ENCODE peak calls at places on chromosomes 4 and X, in nine cellular contexts. A is Right ventricle myocardium superior; Z is activated CD4-positive, alpha-beta T cell treated with anti-CD3 and anti-CD28 coated beads for 4 hours; W is fibroblast of lung; H is effector CD4-positive, alpha-beta T cell; S is posterior vena cava; D is adrenal gland; G is stromal cell of bone marrow; F is M059J. C is an unnamed sample.
A peak's percentile ranks its signal among the peaks of the same experiment; 100 is the strongest.

GRCh38 chr4:7129871-7130609 is 62.2 kb upstream of the GRPEL1 start:
- DNase-seq in D (no peak), Z (no peak), S (no peak), H (no peak), F (no peak), W (no peak), G (no peak), A (no peak), C (no peak)

GRCh38 chr4:181550381-181550780 is 692.8 kb upstream of the TENM3 start:
- DNase-seq in W (no peak), S (no peak), Z (no peak), A (no peak), H (no peak), F (peak; percentile 92), G (no peak), D (no peak), C (no peak)

GRCh38 chrX:46715997-46716396 is 42.9 kb downstream of the SLC9A7 start:
- DNase-seq in Z (no peak), H (no peak), W (no peak), S (no peak), G (no peak), A (no peak), D (no peak), F (no peak), C (no peak)

GRCh38 chrX:103830848-103831247 is 1.2 kb downstream of the RAB9B start:
- DNase-seq in A (no peak), S (no peak), F (no peak), Z (no peak), D (no peak), H (no peak), W (no peak), G (no peak), C (no peak)

GRCh38 chr4:76203541-76203940 is 10.1 kb downstream of the SCARB2 start:
- DNase-seq in F (no peak), D (no peak), S (no peak), W (no peak), H (no peak), G (no peak), Z (no peak), A (no peak), C (no peak)

GRCh38 chr4:1234296-1234695 is 14.6 kb downstream of the CTBP1 start:
- DNase-seq in A (peak; percentile 57), G (no peak), H (no peak), F (no peak), D (no peak), Z (no peak), W (no peak), S (peak; percentile 77), C (peak; percentile 47)

GRCh38 chr4:23384741-23385140 is 505.1 kb downstream of the PPARGC1A start:
- DNase-seq in H (no peak), G (peak; percentile 22), D (no peak), Z (no peak), F (peak; percentile 34), S (no peak), A (no peak), W (peak; percentile 77), C (peak; percentile 2)

GRCh38 chr4:2806392-2807355 is 13.8 kb downstream of the SH3BP2 start:
- DNase-seq in H (no peak), S (peak; percentile 87), A (peak; percentile 86), G (no peak), D (peak; percentile 85), W (no peak), F (no peak), Z (no peak), C (peak; percentile 68)

GRCh38 chr4:120228086-120228485 is 161.4 kb upstream of the MAD2L1 start:
- DNase-seq in A (no peak), W (no peak), H (no peak), S (no peak), D (no peak), Z (no peak), F (no peak), G (no peak), C (no peak)

GRCh38 chr4:38330321-38330720 is 333.7 kb upstream of the KLF3 start:
- DNase-seq in S (no peak), Z (no peak), W (no peak), A (no peak), D (no peak), H (no peak), F (no peak), G (no peak), C (no peak)

GRCh38 chr4:22500128-22500611 is 15.7 kb downstream of the ADGRA3 start:
- DNase-seq in A (no peak), Z (no peak), H (no peak), D (no peak), S (no peak), W (no peak), G (no peak), F (peak; percentile 59), C (no peak)

GRCh38 chr4:57104706-57105560 is 5.3 kb downstream of the IGFBP7 start:
- DNase-seq in S (no peak), G (no peak), D (no peak), F (no peak), H (no peak), W (no peak), A (no peak), Z (no peak), C (no peak)

GRCh38 chr4:14149469-14150030 is 522.0 kb upstream of the BOD1L1 start:
- DNase-seq in W (peak; percentile 8), Z (no peak), G (no peak), S (no peak), A (no peak), H (no peak), F (no peak), D (peak; percentile 68), C (peak; percentile 22)

GRCh38 chr4:8646296-8647093 is 53.9 kb downstream of the CPZ start:
- DNase-seq in A (no peak), H (no peak), G (no peak), F (peak; percentile 18), S (peak; percentile 62), Z (no peak), W (no peak), D (no peak), C (no peak)

GRCh38 chrX:1164322-1165288 is 47.8 kb downstream of the CRLF2 start:
- DNase-seq in Z (no peak), D (peak; percentile 73), F (no peak), W (no peak), H (no peak), S (no peak), A (no peak), G (no peak), C (no peak)

GRCh38 chr4:139241086-139241783 is 38.8 kb downstream of the MGARP start:
- DNase-seq in F (no peak), S (no peak), Z (no peak), H (no peak), W (no peak), A (no peak), G (no peak), D (no peak), C (no peak)

GRCh38 chrX:115226929-115227328 is 7.0 kb downstream of the LRCH2 start:
- DNase-seq in G (no peak), D (no peak), A (no peak), F (peak; percentile 68), W (peak; percentile 9), H (no peak), S (no peak), Z (no peak), C (peak; percentile 54)

C was measured in foreskin fibroblast.